ENCODE peak calls at places on chromosomes 11 and 22, in six cellular contexts. F, M, D, S, G and K are unnamed samples.

GRCh38 chr11:96199563-96200025 is 143.4 kb downstream of the MAML2 start:
- DNase-seq in F (no peak), M (no peak), D (no peak), S (no peak), G (peak; percentile 80), K (no peak)

GRCh38 chr11:1942541-1943260 is 4.4 kb upstream of the MRPL23 start:
- DNase-seq in F (peak; percentile 46), M (peak; percentile 58), D (no peak), S (no peak), G (no peak), K (no peak)

GRCh38 chr11:12689029-12689755 is 15.0 kb downstream of the TEAD1 start:
- DNase-seq in F (no peak), M (no peak), D (no peak), S (no peak), G (no peak), K (no peak)

GRCh38 chr22:45731798-45732495 is 60.3 kb downstream of the ATXN10 start:
- DNase-seq in F (no peak), M (no peak), D (peak; percentile 8), S (no peak), G (peak; percentile 47), K (no peak)

GRCh38 chr22:41237707-41238569 is 2.8 kb downstream of the CHADL start:
- DNase-seq in F (peak; percentile 89), M (peak; percentile 79), D (no peak), S (peak; percentile 88), G (peak; percentile 13), K (peak; percentile 21)

GRCh38 chr11:10606536-10607208 is 38.2 kb upstream of the LYVE1 start:
- DNase-seq in F (no peak), M (no peak), D (no peak), S (no peak), G (peak; percentile 86), K (no peak)

GRCh38 chr11:70671611-70672010 is 273.3 kb downstream of the CTTN start:
- DNase-seq in F (no peak), M (no peak), D (no peak), S (no peak), G (no peak), K (no peak)

GRCh38 chr11:103170865-103171264 is 61.6 kb downstream of the DYNC2H1 start:
- DNase-seq in F (no peak), M (no peak), D (no peak), S (no peak), G (peak; percentile 61), K (no peak)

GRCh38 chr22:17772249-17772962 is 1.9 kb downstream of the BID start:
- DNase-seq in F (peak; percentile 56), M (peak; percentile 60), D (no peak), S (no peak), G (peak; percentile 42), K (no peak)

GRCh38 chr11:16781821-16782220 is 43.4 kb downstream of the C11orf58 start:
- DNase-seq in F (no peak), M (no peak), D (no peak), S (no peak), G (no peak), K (no peak)

GRCh38 chr11:7690648-7691047 is 15.6 kb downstream of the OVCH2 start:
- DNase-seq in F (no peak), M (no peak), D (no peak), S (no peak), G (no peak), K (no peak)

GRCh38 chr11:75150879-75151278 is at the start of gene SLCO2B1:
- DNase-seq in F (no peak), M (no peak), D (no peak), S (no peak), G (no peak), K (no peak)

GRCh38 chr11:74278721-74279148 is 32.7 kb downstream of the P4HA3 start:
- DNase-seq in F (peak; percentile 70), M (peak; percentile 94), D (no peak), S (no peak), G (peak; percentile 100), K (peak; percentile 47)

GRCh38 chr11:32039149-32039548 is 51.7 kb upstream of the RCN1 start:
- DNase-seq in F (no peak), M (no peak), D (no peak), S (no peak), G (no peak), K (no peak)

GRCh38 chr11:44903035-44903434 is 47.6 kb downstream of the TP53I11 start:
- DNase-seq in F (no peak), M (no peak), D (no peak), S (no peak), G (no peak), K (no peak)

GRCh38 chr11:5362017-5362625 is 10.8 kb downstream of the OR51B6 start:
- DNase-seq in F (no peak), M (no peak), D (no peak), S (no peak), G (peak; percentile 71), K (no peak)

GRCh38 chr11:11536650-11537049 is 85.2 kb downstream of the GALNT18 start:
- DNase-seq in F (no peak), M (no peak), D (no peak), S (no peak), G (no peak), K (no peak)

GRCh38 chr11:20363500-20364411 is at the start of gene HTATIP2:
- DNase-seq in F (peak; percentile 90), M (peak; percentile 84), D (no peak), S (peak; percentile 73), G (peak; percentile 33), K (peak; percentile 63)

GRCh38 chr11:120612363-120613263 is 101.1 kb downstream of the GRIK4 start:
- DNase-seq in F (no peak), M (no peak), D (peak; percentile 45), S (peak; percentile 27), G (peak; percentile 67), K (no peak)

GRCh38 chr11:131666617-131667016 is 296.2 kb downstream of the NTM start:
- DNase-seq in F (no peak), M (peak; percentile 30), D (no peak), S (no peak), G (peak; percentile 70), K (no peak)

GRCh38 chr11:131977231-131977630 is 606.8 kb downstream of the NTM start:
- DNase-seq in F (no peak), M (no peak), D (no peak), S (no peak), G (peak; percentile 43), K (no peak)

GRCh38 chr11:120564573-120565301 is 53.2 kb downstream of the GRIK4 start:
- DNase-seq in F (peak; percentile 70), M (no peak), D (no peak), S (no peak), G (peak; percentile 75), K (no peak)

GRCh38 chr11:121763526-121763925 is 310.8 kb upstream of the SORL1-AS1 start:
- DNase-seq in F (no peak), M (no peak), D (no peak), S (no peak), G (no peak), K (no peak)

GRCh38 chr11:1691027-1691877 is 5.7 kb upstream of the KRTAP5-6 start:
- DNase-seq in F (no peak), M (no peak), D (peak; percentile 94), S (no peak), G (no peak), K (no peak)

GRCh38 chr11:109511598-109511997 is 89.6 kb downstream of the C11orf87 start:
- DNase-seq in F (no peak), M (no peak), D (no peak), S (no peak), G (no peak), K (no peak)

GRCh38 chr11:74072286-74072685 is 63.4 kb upstream of the UCP3 start:
- DNase-seq in F (no peak), M (no peak), D (no peak), S (no peak), G (no peak), K (no peak)

GRCh38 chr11:32881286-32881685 is 11.3 kb upstream of the QSER1 start:
- DNase-seq in F (no peak), M (no peak), D (no peak), S (no peak), G (peak; percentile 30), K (no peak)

GRCh38 chr22:30129636-30130035 is 49.4 kb downstream of the HORMAD2 start:
- DNase-seq in F (no peak), M (no peak), D (no peak), S (no peak), G (no peak), K (no peak)

GRCh38 chr22:35477911-35478582 is 62.6 kb upstream of the RASD2 start:
- DNase-seq in F (no peak), M (peak; percentile 95), D (no peak), S (no peak), G (peak; percentile 91), K (no peak)

DNA sequence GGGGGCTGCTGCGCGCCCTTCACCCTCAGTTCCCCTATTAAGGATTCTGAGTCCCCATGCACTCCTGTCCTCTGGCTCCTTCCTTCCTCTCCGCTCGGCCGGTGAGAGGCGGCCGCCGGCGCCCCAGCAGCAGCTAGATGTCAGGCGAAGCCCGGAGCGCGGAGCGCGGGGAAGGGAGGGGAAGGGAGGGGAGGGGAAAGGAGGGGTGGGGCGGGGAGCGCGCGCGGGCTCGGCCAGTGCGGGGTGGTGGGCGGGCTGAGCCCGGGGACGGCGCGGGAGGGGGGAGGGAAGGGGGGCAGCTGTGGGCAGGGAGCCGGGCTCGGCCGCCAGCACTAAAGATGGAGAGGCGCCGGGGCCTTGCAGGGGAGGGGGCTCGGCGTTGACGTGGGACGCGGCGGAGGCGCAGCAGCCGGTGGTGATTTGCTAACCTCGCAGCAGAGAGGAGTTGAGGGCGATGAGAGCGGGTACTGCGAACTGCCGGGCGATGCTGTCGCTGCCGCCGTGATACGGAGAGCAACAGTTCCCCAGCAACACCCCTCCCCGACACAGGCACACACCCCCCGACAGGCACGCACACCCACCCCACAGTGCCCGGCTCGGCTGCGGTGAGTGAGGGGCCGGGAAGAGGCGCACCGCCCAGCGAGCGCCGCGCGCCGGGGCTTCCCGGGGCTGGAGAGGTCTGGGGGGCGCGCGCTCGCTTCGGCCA is at the start of gene ZBTB16:
- DNase-seq in F (peak; percentile 95), M (peak; percentile 98), D (no peak), S (peak; percentile 86), G (no peak), K (peak; percentile 80)
- TF ChIP-seq POLR2A in F (peak; percentile 92), M (peak; percentile 91), D (no peak), S (peak; percentile 70), G (no peak), K (peak; percentile 93)

DNA sequence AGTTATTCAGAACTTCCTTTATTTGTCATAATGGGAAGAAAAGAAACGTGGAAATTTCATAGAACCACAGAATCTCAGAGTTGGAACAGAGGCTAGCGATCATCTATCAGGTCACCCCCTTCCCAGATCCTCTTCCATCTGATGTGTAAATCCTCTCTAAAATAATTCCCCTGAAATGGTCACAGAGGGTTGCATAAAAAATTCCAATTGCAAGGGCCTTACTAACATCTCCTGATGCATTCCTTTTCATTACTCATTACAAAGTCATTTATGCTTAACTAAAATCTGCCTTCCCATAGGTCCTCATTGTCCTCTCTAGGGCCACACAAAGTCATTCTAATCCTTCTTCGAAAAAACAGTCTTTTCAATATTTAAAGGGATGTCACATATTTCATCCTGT is 771.3 kb downstream of the DLG2 start:
- DNase-seq in F (no peak), M (no peak), D (no peak), S (no peak), G (peak; percentile 47), K (no peak)
- TF ChIP-seq POLR2A in F (no peak), M (no peak), D (no peak), S (no peak), G (no peak), K (no peak)

GRCh38 chr22:19524170-19525115 is at the start of gene CLDN5:
- DNase-seq in F (peak; percentile 84), M (no peak), D (no peak), S (no peak), G (no peak), K (no peak)
- TF ChIP-seq POLR2A in F (no peak), M (no peak), D (no peak), S (no peak), G (no peak), K (peak; percentile 34)

GRCh38 chr22:48637231-48637630 is 1190.4 kb downstream of the BRD1 start:
- DNase-seq in F (no peak), M (no peak), D (no peak), S (no peak), G (no peak), K (no peak)
- TF ChIP-seq POLR2A in F (no peak), M (no peak), D (no peak), S (no peak), G (no peak), K (no peak)